ENCODE peak calls at places on chromosomes 6 and 20, in seven cellular contexts. K, X, A, U, N, B and W are unnamed samples.

GRCh38 chr6:168838000-168838399 is 397.0 kb downstream of the SMOC2 start:
- DNase-seq in A (no peak), N (no peak), X (no peak), B (no peak), K (no peak), U (no peak), W (no peak)

GRCh38 chr20:1929460-1929859 is 34.3 kb downstream of the SIRPA start:
- DNase-seq in K (no peak), U (no peak), N (no peak), A (no peak), B (no peak), X (no peak), W (no peak)

GRCh38 chr6:3518356-3518841 is 61.5 kb upstream of the SLC22A23 start:
- DNase-seq in X (no peak), K (peak; percentile 73), N (peak; percentile 43), U (peak; percentile 96), A (peak; percentile 65), B (no peak), W (peak; percentile 76)

GRCh38 chr20:32528905-32529670 is 56.0 kb downstream of the NOL4L start:
- DNase-seq in N (no peak), X (no peak), A (no peak), U (no peak), K (no peak), B (no peak), W (no peak)

GRCh38 chr6:159483259-159483658 is 209.8 kb downstream of the SOD2 start:
- DNase-seq in K (no peak), B (no peak), N (no peak), A (no peak), U (no peak), X (no peak), W (no peak)

GRCh38 chr6:160348552-160349441 is 619 bp downstream of the SLC22A3 start:
- DNase-seq in N (peak; percentile 63), A (peak; percentile 79), X (no peak), B (peak; percentile 39), U (peak; percentile 51), K (no peak), W (peak; percentile 3)

GRCh38 chr6:36616888-36617521 is 22.8 kb downstream of the SRSF3 start:
- DNase-seq in B (no peak), K (no peak), U (no peak), X (no peak), N (no peak), A (no peak), W (no peak)

GRCh38 chr6:31575335-31575901 is at the start of gene TNF:
- DNase-seq in U (peak; percentile 26), B (no peak), K (no peak), X (no peak), A (no peak), N (no peak), W (no peak)

GRCh38 chr20:35511814-35512420 is 17.5 kb downstream of the C20orf173 start:
- DNase-seq in A (peak; percentile 46), U (peak; percentile 31), N (peak; percentile 37), K (peak; percentile 47), B (peak; percentile 8), X (no peak), W (peak; percentile 59)

GRCh38 chr20:64080013-64080812 is at the start of gene OPRL1:
- DNase-seq in A (no peak), U (no peak), N (no peak), K (no peak), B (no peak), X (no peak), W (peak; percentile 56)

GRCh38 chr6:35168461-35168861 is 27.3 kb upstream of the TCP11 start:
- DNase-seq in A (no peak), X (no peak), U (no peak), K (no peak), B (peak; percentile 37), N (no peak), W (no peak)

GRCh38 chr6:81166770-81167169 is 585.7 kb downstream of the TENT5A start:
- DNase-seq in X (no peak), N (no peak), K (peak; percentile 28), U (no peak), A (no peak), B (no peak), W (peak; percentile 62)

GRCh38 chr20:14741616-14742015 is 404.2 kb upstream of the FLRT3 start:
- DNase-seq in A (no peak), B (no peak), U (no peak), X (no peak), N (no peak), K (no peak), W (no peak)

GRCh38 chr6:35195120-35195780 is 18.5 kb upstream of the SCUBE3 start:
- DNase-seq in X (no peak), N (no peak), A (no peak), B (no peak), K (no peak), U (no peak), W (no peak)

GRCh38 chr6:148649454-148649963 is 97.3 kb upstream of the UST start:
- DNase-seq in A (no peak), X (no peak), K (no peak), B (no peak), N (no peak), U (no peak), W (no peak)

GRCh38 chr20:19493794-19494495 is 264.1 kb upstream of the RIN2 start:
- DNase-seq in B (no peak), U (no peak), N (no peak), K (no peak), X (no peak), A (no peak), W (no peak)

GRCh38 chr6:137699036-137699683 is 167.9 kb upstream of the TNFAIP3 start:
- DNase-seq in K (peak; percentile 46), U (peak; percentile 65), A (no peak), B (no peak), N (no peak), X (no peak), W (peak; percentile 33)

GRCh38 chr6:96923400-96923799 is 1.1 kb upstream of the KLHL32 start:
- DNase-seq in K (no peak), X (no peak), U (no peak), A (no peak), N (no peak), B (no peak), W (no peak)
- H2BK5ac ChIP-seq in K (no peak overlapping the region), X (no peak overlapping the region), U (no peak overlapping the region), A (no peak overlapping the region), N (no peak overlapping the region), B (no peak overlapping the region), W (no peak overlapping the region)

DNA sequence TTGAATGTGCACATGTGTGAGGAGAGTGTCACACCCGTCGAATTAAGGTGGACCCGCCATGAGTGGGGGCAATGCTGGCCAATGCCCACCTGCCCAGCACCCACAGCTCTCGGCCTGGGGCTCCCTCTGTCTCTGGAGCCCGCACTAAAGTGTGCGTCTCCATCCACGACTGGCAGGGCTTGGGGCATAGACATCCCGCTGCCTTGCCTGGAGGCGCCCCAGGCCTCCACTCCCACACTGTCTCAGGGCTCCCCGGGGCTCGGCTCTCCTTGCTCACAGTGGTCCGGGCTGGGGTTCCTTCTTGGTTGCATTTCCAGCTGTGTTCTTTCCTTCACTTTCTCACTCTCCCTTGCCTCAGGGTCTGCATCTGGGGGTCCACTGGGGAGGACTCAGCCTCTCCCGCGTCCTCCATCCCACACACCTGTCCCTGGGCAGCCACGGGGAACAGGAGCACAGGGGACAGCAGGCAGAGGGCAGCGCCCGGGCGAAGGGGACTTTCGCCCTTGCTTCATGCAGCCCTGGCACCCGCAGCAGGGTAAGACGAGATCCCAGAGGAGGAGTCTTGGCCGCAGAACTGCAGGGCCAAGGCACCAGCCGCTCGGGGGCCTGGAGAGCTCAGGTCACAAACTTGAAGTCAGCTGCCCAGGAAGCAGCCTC is 20.1 kb upstream of the MRGBP start:
- DNase-seq in B (no peak), U (no peak), X (no peak), A (no peak), K (no peak), N (no peak), W (no peak)
- H3K9ac ChIP-seq in B (peak overlapping the region; percentile 44), U (no peak overlapping the region), X (no peak overlapping the region), A (no peak overlapping the region), K (no peak overlapping the region), N (no peak overlapping the region), W (no peak overlapping the region)

DNA sequence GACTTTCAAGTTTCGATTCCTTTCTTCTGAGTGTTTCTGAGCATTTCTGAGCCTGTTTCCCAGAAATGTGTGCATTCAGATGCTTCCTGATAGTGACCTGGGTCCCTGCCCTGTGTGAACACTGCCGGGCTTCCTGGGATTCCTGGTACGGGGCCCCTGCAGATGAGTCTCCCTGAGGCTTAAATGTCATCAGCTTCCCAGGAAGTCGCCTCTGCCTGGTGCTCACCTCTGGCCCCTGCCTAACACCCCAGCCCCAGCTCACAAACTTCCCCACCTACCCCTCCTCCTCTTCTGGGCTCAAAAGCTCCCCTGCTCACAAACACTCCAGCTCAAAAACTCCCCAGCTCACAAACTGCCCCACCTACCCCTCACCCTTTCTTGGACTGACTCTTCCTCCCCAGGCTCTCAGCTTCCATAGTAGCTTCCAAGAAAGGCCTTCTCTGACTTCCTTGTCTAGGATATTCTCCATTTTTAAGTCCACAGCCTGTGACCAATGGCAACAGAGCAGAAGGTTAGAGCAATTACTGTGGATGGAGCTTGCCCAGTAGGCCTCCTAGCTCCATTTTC is 42.0 kb downstream of the TGM2 start:
- DNase-seq in A (peak; percentile 56), N (no peak), X (no peak), U (peak; percentile 95), K (peak; percentile 78), B (no peak), W (peak; percentile 90)
- H2BK5ac ChIP-seq in A (no peak overlapping the region), N (no peak overlapping the region), X (no peak overlapping the region), U (peak overlapping the region; percentile 84), K (peak overlapping the region; percentile 94), B (no peak overlapping the region), W (peak overlapping the region; percentile 53)

DNA sequence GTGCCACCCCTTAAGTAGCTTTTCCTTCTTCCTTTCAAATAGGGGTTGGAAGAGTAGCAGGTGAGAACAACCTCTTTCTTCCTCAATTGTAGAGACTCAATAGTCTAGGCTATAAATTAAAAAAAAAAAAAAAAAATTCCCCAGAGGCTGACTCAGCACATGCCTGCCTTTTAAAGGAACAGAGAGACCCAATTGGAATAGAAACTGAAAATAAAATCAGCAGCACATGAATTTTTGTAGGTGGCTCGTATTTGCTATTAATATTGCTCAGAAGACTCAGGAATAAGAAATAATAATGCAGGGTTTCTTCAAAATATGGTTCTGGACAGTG is 19.3 kb downstream of the TOP1 start:
- DNase-seq in K (no peak), B (no peak), X (no peak), A (no peak), N (no peak), U (no peak), W (peak; percentile 63)
- H3K9ac ChIP-seq in K (no peak overlapping the region), B (no peak overlapping the region), X (no peak overlapping the region), A (no peak overlapping the region), N (no peak overlapping the region), U (no peak overlapping the region), W (peak overlapping the region; percentile 71)

GRCh38 chr6:33843696-33844121 is 39.9 kb upstream of the MLN start:
- DNase-seq in X (no peak), N (no peak), K (no peak), A (no peak), U (no peak), B (no peak), W (no peak)
- H2BK5ac ChIP-seq in X (no peak overlapping the region), N (no peak overlapping the region), K (no peak overlapping the region), A (no peak overlapping the region), U (no peak overlapping the region), B (no peak overlapping the region), W (no peak overlapping the region)

GRCh38 chr20:237918-238317 is 10.9 kb downstream of the DEFB129 start:
- DNase-seq in K (no peak), B (no peak), X (no peak), U (no peak), A (no peak), N (no peak), W (no peak)

GRCh38 chr20:237479-237878 is 10.4 kb downstream of the DEFB129 start:
- DNase-seq in K (peak; percentile 5), N (no peak), A (no peak), X (no peak), U (no peak), B (no peak), W (no peak)

GRCh38 chr20:235891-236290 is 8.8 kb downstream of the DEFB129 start:
- DNase-seq in B (no peak), U (no peak), K (no peak), N (no peak), A (no peak), X (no peak), W (no peak)
- H3K9ac ChIP-seq in B (no peak overlapping the region), U (no peak overlapping the region), K (no peak overlapping the region), N (no peak overlapping the region), A (no peak overlapping the region), X (no peak overlapping the region), W (no peak overlapping the region)